ENCODE peak calls at places on chromosome 1, in five cellular contexts. O, Q, H, G and P are unnamed samples.

GRCh38 chr1:185960377-185961151 is 226.4 kb downstream of the HMCN1 start:
- DNase-seq in G (peak; percentile 7), Q (peak; percentile 7), H (peak; percentile 31), O (no peak), P (peak; percentile 9)

GRCh38 chr1:201734776-201735175 is 94.2 kb upstream of the IPO9 start:
- DNase-seq in Q (no peak), H (no peak), O (no peak), G (no peak), P (no peak)

GRCh38 chr1:28326980-28327379 is 1.9 kb upstream of the MED18 start:
- DNase-seq in O (no peak), Q (no peak), H (no peak), G (peak; percentile 12), P (no peak)

GRCh38 chr1:36924282-36924791 is 110.0 kb downstream of the GRIK3 start:
- DNase-seq in O (peak; percentile 58), G (peak; percentile 18), Q (peak; percentile 96), H (peak; percentile 43), P (peak; percentile 59)

GRCh38 chr1:71049951-71050598 is 2.5 kb upstream of the PTGER3 start:
- DNase-seq in H (no peak), O (no peak), G (peak; percentile 72), Q (peak; percentile 75), P (no peak)

GRCh38 chr1:57393058-57393457 is 30.8 kb downstream of the DAB1 start:
- DNase-seq in G (no peak), Q (no peak), H (no peak), O (no peak), P (no peak)

GRCh38 chr1:201331166-201331565 is 46.3 kb downstream of the TNNT2 start:
- DNase-seq in Q (no peak), G (no peak), H (no peak), O (no peak), P (no peak)

GRCh38 chr1:204408074-204408507 is 3.5 kb downstream of the PPP1R15B start:
- DNase-seq in Q (peak; percentile 47), G (peak; percentile 74), H (peak; percentile 80), O (peak; percentile 80), P (peak; percentile 81)

GRCh38 chr1:200036616-200037270 is 9.2 kb downstream of the NR5A2 start:
- DNase-seq in Q (peak; percentile 45), O (peak; percentile 52), H (no peak), G (no peak), P (peak; percentile 74)

GRCh38 chr1:202938287-202938925 is 11.4 kb upstream of the KLHL12 start:
- DNase-seq in Q (no peak), H (no peak), O (no peak), G (no peak), P (no peak)
- TF ChIP-seq CTCF in Q (no peak), H (no peak), O (no peak), G (no peak), P (no peak)

GRCh38 chr1:230857077-230857476 is 11.2 kb downstream of the C1orf198 start:
- DNase-seq in O (no peak), Q (no peak), H (no peak), G (peak; percentile 78), P (no peak)
- H3K36me3 ChIP-seq in O (no peaks in the 10 kb centered on the region), Q (peaks cover 3% of the 10 kb centered on the region), H (peaks cover 11% of the 10 kb centered on the region), G (peaks cover 26% of the 10 kb centered on the region), P (no peaks in the 10 kb centered on the region)

GRCh38 chr1:226364129-226364899 is 43.6 kb downstream of the PARP1 start:
- DNase-seq in H (no peak), G (peak; percentile 21), Q (no peak), O (no peak), P (no peak)
- TF ChIP-seq CTCF in H (no peak), G (no peak), Q (no peak), O (no peak), P (no peak)

DNA sequence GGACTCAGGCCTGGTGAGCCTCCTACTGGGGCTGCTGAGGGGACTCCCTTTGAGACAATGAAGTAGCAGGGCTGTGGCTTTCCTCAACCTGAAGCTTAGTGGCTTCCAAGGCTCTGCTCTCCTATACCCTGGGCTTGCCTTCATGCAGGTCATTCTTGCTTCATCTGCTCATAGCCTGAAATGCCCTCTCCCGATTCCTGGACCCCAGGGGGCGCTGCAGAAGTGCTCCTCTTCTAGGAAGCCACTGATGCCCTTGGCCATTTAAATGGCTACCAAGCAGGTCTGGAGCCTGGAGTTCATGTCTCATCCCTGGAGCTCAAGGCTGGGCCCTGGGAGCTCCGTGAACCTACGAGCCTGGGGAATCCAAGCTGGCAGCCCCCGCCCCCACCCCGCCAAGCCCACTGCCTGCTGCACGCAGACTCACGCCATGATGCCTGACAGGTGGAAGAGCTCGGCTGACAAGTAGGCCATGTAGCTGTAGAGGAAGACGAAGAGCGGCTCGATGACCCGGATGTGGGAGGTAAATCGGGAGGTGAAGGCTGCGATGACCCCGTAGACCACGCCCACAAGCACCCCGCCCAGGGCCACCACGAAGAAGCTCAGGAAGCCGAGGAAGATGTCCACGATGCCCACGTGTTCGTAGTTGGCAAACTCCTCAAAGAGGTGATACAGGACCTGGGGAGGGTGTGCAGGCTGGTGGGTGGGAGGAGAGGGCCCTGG is 45.7 kb downstream of the SLC9A1 start:
- DNase-seq in O (no peak), Q (peak; percentile 48), H (no peak), G (no peak), P (peak; percentile 53)
- H3K36me3 ChIP-seq in O (no peaks in the 10 kb centered on the region), Q (no peaks in the 10 kb centered on the region), H (no peaks in the 10 kb centered on the region), G (peaks cover 14% of the 10 kb centered on the region), P (no peaks in the 10 kb centered on the region)

DNA sequence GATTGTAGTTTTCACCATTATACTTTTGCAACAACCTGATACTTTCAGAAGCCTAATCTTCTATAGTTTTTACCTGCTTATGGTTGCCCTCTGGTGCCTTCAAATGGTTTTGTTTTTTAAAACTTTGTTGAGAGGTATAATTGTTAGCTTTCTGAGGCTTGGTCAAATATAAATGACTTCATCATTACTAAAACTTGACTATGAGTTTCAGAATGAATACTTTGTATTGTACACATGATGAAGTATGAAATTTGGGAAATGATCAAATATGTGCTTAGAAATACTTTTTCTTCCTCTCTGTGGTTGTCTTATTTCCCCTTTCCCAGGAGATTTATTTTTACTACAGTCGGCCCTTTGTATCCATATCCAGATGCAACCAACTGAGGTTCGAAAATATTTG is 151.8 kb upstream of the B3GALT2 start:
- DNase-seq in Q (no peak), H (no peak), O (no peak), G (peak; percentile 64), P (no peak)
- TF ChIP-seq CTCF in Q (no peak), H (no peak), O (no peak), G (peak; percentile 28), P (no peak)

DNA sequence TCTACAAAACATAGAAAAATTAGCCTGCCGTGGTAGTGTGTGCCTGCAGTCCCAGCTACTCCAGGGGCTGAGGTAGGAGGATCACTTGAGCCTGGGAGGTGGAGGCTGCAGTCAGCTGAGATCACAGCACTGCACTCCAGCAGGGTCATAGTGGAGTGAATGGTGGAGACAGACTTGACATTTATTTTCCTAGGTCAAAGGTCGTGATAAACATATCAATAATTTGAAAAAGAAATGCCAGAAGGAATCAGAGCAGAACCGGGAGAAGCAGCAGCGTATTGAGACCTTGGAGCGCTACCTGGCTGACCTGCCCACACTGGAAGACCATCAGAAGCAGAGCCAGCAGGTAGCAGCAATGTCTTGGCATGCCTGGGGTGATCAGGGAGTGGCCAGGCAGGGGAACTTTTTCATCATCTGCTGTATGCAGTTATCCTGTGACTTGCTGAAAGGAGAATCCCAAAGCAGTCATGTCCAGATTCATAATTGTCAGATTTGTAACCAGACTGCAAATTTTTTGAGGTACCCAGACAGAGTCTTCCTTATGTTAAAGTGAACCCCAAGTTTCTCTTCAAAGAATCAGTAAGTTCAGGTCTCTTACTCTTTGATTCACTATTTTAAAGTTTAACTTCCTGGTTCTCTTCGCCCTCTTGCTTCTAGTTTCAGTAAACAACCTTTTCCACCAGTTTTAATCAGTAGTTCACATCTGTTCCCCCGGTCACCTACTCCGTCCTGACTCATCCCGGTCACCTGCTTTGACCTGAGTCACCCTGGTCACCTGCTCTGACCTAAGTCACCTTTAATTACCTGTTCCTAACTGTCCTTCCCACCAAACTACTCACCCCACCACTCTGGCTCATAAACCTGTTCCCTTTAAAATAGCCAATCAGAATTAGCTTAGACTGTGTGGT is 11.3 kb upstream of the SH3BGRL3 start:
- DNase-seq in G (no peak), O (no peak), H (no peak), Q (no peak), P (no peak)
- H3K36me3 ChIP-seq in G (peaks cover 7% of the 10 kb centered on the region), O (no peaks in the 10 kb centered on the region), H (peaks cover 11% of the 10 kb centered on the region), Q (no peaks in the 10 kb centered on the region), P (no peaks in the 10 kb centered on the region)

GRCh38 chr1:46411601-46412341 is 17.7 kb downstream of the FAAH start:
- DNase-seq in G (no peak), Q (peak; percentile 30), H (no peak), O (no peak), P (no peak)
- TF ChIP-seq CTCF in G (peak; percentile 10), Q (peak; percentile 73), H (no peak), O (no peak), P (no peak)

DNA sequence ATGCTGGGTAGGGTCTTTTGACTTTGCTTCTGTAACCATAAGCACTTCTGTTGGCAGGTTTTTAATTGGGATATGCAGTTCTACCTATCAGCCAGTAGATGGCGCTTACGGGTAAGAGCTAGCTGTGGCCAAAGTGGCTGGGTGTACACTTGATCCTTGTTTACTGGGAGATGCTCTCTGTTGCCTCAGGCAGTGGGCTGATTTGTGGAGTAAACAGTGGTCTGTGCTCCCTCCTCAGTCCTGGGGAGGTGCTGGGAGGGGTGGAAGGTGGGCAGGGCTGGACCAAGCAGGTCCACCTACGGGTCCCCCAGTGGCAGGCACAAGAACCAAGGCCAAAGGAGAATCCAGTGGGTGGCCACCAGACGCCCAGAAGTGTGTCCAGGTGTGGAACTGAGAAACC is 43.4 kb downstream of the RALGPS2 start:
- DNase-seq in H (no peak), G (no peak), O (no peak), Q (peak; percentile 51), P (no peak)
- H3K36me3 ChIP-seq in H (no peaks in the 10 kb centered on the region), G (peaks cover 19% of the 10 kb centered on the region), O (no peaks in the 10 kb centered on the region), Q (peaks cover 3% of the 10 kb centered on the region), P (no peaks in the 10 kb centered on the region)